ENCODE peak calls at places on chromosomes 1 and 21, in five cellular contexts. D is left cardiac atrium, M is NCI-H510A, P is T-cell, X is activated T-cell treated with anti-CD3 and anti-CD28 coated beads for 48 hours. U is an unnamed sample.

GRCh38 chr1:94970783-94971182 is 43.9 kb upstream of the CNN3 start:
- DNase-seq in D (no peak), P (no peak), X (no peak), M (no peak), U (no peak)

GRCh38 chr21:44365967-44366585 is 12.7 kb downstream of the TRPM2 start:
- DNase-seq in D (no peak), P (no peak), X (no peak), M (no peak), U (no peak)

GRCh38 chr1:118974641-118975040 is 13.5 kb downstream of the TBX15 start:
- DNase-seq in D (no peak), X (no peak), P (no peak), M (no peak), U (no peak)

GRCh38 chr1:62595647-62596046 is 1.7 kb upstream of the ANGPTL3 start:
- DNase-seq in P (no peak), D (no peak), X (no peak), M (no peak), U (no peak)

GRCh38 chr1:40772146-40772770 is 11.3 kb upstream of the KCNQ4 start:
- DNase-seq in D (no peak), X (no peak), P (no peak), M (no peak), U (no peak)

GRCh38 chr1:46533179-46533864 is 18.1 kb downstream of the KNCN start:
- DNase-seq in P (peak; percentile 36), M (no peak), X (peak; percentile 43), D (peak; percentile 50), U (no peak)

GRCh38 chr1:100736766-100737165 is 17.2 kb downstream of the VCAM1 start:
- DNase-seq in X (no peak), M (no peak), D (no peak), P (no peak), U (no peak)

GRCh38 chr1:247331526-247332214 is at the start of gene ZNF496:
- DNase-seq in P (peak; percentile 53), M (peak; percentile 57), D (peak; percentile 88), X (peak; percentile 51), U (peak; percentile 83)

GRCh38 chr1:912740-913301 is 10.9 kb upstream of the SAMD11 start:
- DNase-seq in X (no peak), P (no peak), D (peak; percentile 25), M (no peak), U (no peak)

GRCh38 chr1:50278961-50279360 is 144.3 kb downstream of the DMRTA2 start:
- DNase-seq in X (no peak), P (no peak), D (no peak), M (no peak), U (no peak)

GRCh38 chr1:220335668-220336067 is 63.4 kb upstream of the RAB3GAP2 start:
- DNase-seq in D (no peak), P (no peak), X (no peak), M (no peak), U (no peak)

GRCh38 chr1:211944733-211945500 is 90.4 kb downstream of the INTS7 start:
- DNase-seq in M (no peak), P (no peak), D (no peak), X (no peak), U (no peak)

GRCh38 chr1:71695820-71696219 is 586.5 kb downstream of the NEGR1 start:
- DNase-seq in P (no peak), M (no peak), X (no peak), D (no peak), U (no peak)

GRCh38 chr1:56578963-56579875 is at the start of gene PLPP3:
- DNase-seq in X (peak; percentile 3), D (peak; percentile 89), M (peak; percentile 72), P (no peak), U (no peak)

GRCh38 chr1:98044766-98045165 is 123.9 kb upstream of the DPYD start:
- DNase-seq in P (no peak), M (no peak), D (no peak), X (no peak), U (no peak)

GRCh38 chr21:45021428-45022347 is 52.7 kb upstream of the ADARB1 start:
- DNase-seq in D (no peak), P (no peak), M (no peak), X (no peak), U (no peak)

GRCh38 chr1:15626269-15626668 is 9.0 kb downstream of the DDI2 start:
- DNase-seq in P (no peak), M (no peak), X (no peak), D (no peak), U (no peak)

GRCh38 chr21:15051652-15052554 is 12.9 kb downstream of the NRIP1 start:
- DNase-seq in X (no peak), M (no peak), P (no peak), D (no peak), U (no peak)

GRCh38 chr1:156198831-156199349 is 5.0 kb downstream of the SLC25A44 start:
- DNase-seq in D (no peak), M (no peak), P (no peak), X (no peak), U (no peak)

GRCh38 chr1:198491596-198491995 is 48.9 kb downstream of the ATP6V1G3 start:
- DNase-seq in P (no peak), D (no peak), X (no peak), M (no peak), U (no peak)

GRCh38 chr1:201591348-201591747 is 52.4 kb downstream of the NAV1 start:
- DNase-seq in P (no peak), D (no peak), X (no peak), M (no peak), U (no peak)

GRCh38 chr1:214464303-214465287 is 86.8 kb downstream of the PTPN14 start:
- DNase-seq in M (no peak), D (peak; percentile 22), P (no peak), X (no peak), U (no peak)

GRCh38 chr1:20031836-20032235 is 38.2 kb upstream of the PLA2G5 start:
- DNase-seq in X (no peak), D (no peak), M (no peak), P (no peak), U (no peak)

GRCh38 chr1:119653839-119654170 is 5.7 kb upstream of the ZNF697 start:
- DNase-seq in P (no peak), D (no peak), M (no peak), X (no peak), U (no peak)

GRCh38 chr1:93753766-93754763 is 72.4 kb upstream of the BCAR3 start:
- DNase-seq in M (no peak), D (peak; percentile 49), X (no peak), P (no peak), U (no peak)

GRCh38 chr1:172533511-172534116 is 664 bp downstream of the SUCO start:
- DNase-seq in D (peak; percentile 23), P (peak; percentile 37), M (peak; percentile 4), X (peak; percentile 22), U (no peak)